ENCODE peak calls at places on chromosomes 16 and 17, in nine cellular contexts. G, B, V, R, O, Q, K, T and U are unnamed samples.
A peak's percentile ranks its signal among the peaks of the same experiment; 100 is the strongest.

GRCh38 chr17:16121915-16122314 is 93.4 kb downstream of the NCOR1 start:
- DNase-seq in G (no peak), B (no peak), V (no peak), R (peak; percentile 8), O (no peak), Q (no peak), K (no peak), T (no peak), U (no peak)

GRCh38 chr17:18960803-18961511 is 9.0 kb downstream of the SLC5A10 start:
- DNase-seq in G (peak; percentile 89), B (peak; percentile 82), V (peak; percentile 89), R (peak; percentile 50), O (peak; percentile 87), Q (peak; percentile 72), K (peak; percentile 90), T (peak; percentile 88), U (peak; percentile 89)

GRCh38 chr17:33113281-33114010 is 121.8 kb downstream of the SPACA3 start:
- DNase-seq in G (peak; percentile 37), B (no peak), V (no peak), R (peak; percentile 2), O (no peak), Q (no peak), K (no peak), T (no peak), U (no peak)

GRCh38 chr17:48155889-48156670 is 48.5 kb downstream of the SNX11 start:
- DNase-seq in G (no peak), B (no peak), V (peak; percentile 46), R (no peak), O (no peak), Q (no peak), K (no peak), T (no peak), U (no peak)

GRCh38 chr16:72172105-72173034 is at the start of gene PMFBP1:
- DNase-seq in G (peak; percentile 11), B (peak; percentile 82), V (no peak), R (peak; percentile 59), O (no peak), Q (peak; percentile 51), K (peak; percentile 27), T (no peak), U (no peak)

GRCh38 chr17:78089557-78090281 is 38.8 kb downstream of the TMC6 start:
- DNase-seq in G (no peak), B (no peak), V (no peak), R (no peak), O (no peak), Q (no peak), K (no peak), T (no peak), U (no peak)

GRCh38 chr17:7296189-7296861 is 1.9 kb upstream of the YBX2 start:
- DNase-seq in G (peak; percentile 84), B (peak; percentile 93), V (peak; percentile 94), R (peak; percentile 74), O (peak; percentile 89), Q (peak; percentile 69), K (peak; percentile 83), T (peak; percentile 92), U (peak; percentile 90)

GRCh38 chr16:11499295-11500089 is 87.2 kb downstream of the LITAF start:
- DNase-seq in G (no peak), B (no peak), V (no peak), R (no peak), O (no peak), Q (no peak), K (no peak), T (no peak), U (no peak)

GRCh38 chr16:77223184-77223583 is 24.0 kb downstream of the SYCE1L start:
- DNase-seq in G (no peak), B (no peak), V (peak; percentile 48), R (no peak), O (no peak), Q (no peak), K (peak; percentile 25), T (no peak), U (no peak)

DNA sequence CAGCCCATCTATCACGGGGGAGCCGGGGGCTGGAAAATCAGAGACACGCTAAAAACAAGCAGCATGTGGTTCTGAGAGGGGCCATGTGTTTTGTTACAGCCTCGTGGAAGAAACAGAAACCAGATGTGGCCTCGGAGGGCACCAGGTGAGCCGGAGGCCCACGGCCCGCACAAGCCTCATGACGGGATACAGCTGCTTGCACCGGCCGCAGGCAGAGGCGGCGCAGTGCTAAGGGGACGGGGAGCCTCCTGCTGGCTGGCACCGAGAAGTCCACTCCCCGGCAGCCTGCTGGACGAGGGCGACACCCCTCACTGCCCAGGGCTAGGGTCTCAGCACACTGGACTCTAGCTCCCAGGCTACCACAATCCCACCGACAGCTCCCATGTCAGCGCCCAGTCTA is 19.2 kb downstream of the NDUFAF8 start:
- DNase-seq in G (no peak), B (peak; percentile 44), V (peak; percentile 57), R (no peak), O (no peak), Q (no peak), K (no peak), T (no peak), U (no peak)
- TF ChIP-seq CTCF in G (no peak), B (peak; percentile 16), V (peak; percentile 38), R (no peak), O (no peak), Q (no peak), K (no peak), T (no peak), U (no peak)

GRCh38 chr16:23185661-23186060 is 3.1 kb downstream of the SCNN1G start:
- DNase-seq in G (peak; percentile 58), B (no peak), V (no peak), R (no peak), O (no peak), Q (peak; percentile 56), K (no peak), T (no peak), U (no peak)
- H3K27ac ChIP-seq in G (peak overlapping the region; percentile 35), B (no peak overlapping the region), V (no peak overlapping the region), R (no peak overlapping the region), O (no peak overlapping the region), Q (no peak overlapping the region), K (no peak overlapping the region), T (no peak overlapping the region), U (no peak overlapping the region)

DNA sequence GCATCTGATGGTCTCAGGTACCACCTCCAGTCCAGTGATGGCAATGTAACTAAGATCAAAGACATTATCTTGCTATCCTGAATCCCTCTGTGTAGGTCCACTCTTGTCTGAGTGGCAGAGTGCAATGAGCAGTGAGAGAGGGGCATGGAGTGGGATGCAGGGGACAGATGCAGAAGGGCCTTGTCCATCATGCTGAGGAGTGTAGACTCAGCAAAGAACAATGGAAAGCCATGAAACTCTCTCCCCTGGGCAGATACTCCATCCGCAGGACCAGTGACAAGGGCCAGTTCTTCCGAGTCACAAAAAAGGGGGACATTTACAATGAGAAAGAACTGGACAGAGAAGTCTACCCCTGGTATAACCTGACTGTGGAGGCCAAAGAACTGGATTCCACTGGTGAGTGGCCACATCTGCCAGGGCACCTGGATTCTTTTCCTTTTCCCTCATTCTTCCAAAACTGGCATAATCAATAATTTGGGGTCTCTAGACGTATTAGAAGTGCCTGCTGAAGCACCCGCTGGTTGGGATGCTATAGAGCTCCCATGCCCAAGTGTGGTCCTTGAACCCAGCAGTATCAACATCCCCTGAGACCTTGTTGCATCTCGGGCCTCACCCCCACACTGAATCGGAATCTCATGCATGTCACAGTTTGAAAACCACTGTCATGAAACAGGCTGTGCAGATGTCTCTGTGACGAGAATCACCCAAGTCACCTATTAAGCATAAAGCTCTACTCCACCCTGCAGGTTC is 29.5 kb downstream of the CDH5 start:
- DNase-seq in G (no peak), B (no peak), V (no peak), R (no peak), O (no peak), Q (no peak), K (no peak), T (no peak), U (no peak)
- H3K36me3 ChIP-seq in G (no peaks in the 10 kb centered on the region), B (no peaks in the 10 kb centered on the region), V (no peaks in the 10 kb centered on the region), R (no peaks in the 10 kb centered on the region), O (peaks cover 44% of the 10 kb centered on the region), Q (no peaks in the 10 kb centered on the region), K (no peaks in the 10 kb centered on the region), T (no peaks in the 10 kb centered on the region), U (no peaks in the 10 kb centered on the region)

DNA sequence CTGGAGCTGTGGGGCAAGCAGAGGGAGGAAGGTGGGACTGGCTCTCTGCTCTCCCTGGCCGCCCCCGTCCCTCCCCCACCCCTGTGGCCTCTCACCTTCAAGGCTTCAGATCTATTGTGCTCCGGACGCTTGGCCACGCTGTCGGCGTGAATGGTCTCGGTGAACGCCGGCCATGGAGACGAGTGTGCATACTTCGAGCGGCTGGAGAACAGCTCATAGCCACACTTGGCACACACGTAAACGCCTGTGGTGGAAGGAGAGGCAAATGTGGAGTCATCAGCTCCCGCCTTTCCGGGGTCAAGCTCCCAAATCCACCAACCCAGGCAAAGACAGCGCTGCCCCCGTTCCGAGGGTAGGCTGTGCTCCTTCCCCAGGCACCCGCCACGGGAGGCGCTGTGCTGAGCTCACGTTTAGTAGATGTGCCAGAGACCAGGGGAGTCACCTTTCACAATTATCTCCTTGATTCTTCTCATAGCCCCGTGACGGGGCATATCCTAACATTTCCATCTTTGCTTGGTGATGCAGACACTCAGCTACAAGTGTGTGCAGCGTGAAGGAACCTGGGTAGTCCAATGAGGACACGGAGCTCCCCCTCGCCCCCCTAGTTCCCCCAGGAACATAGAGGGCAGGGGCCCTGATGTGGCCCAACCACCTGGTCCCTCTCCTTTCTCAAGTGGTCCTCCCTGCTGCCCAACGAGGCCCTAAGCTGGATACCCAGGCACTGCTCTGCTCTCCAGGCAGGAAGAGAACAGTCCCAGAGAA is 1.7 kb downstream of the MSRB1 start:
- DNase-seq in G (peak; percentile 76), B (no peak), V (peak; percentile 58), R (no peak), O (no peak), Q (peak; percentile 68), K (peak; percentile 46), T (no peak), U (peak; percentile 87)
- TF ChIP-seq CTCF in G (peak; percentile 52), B (peak; percentile 10), V (peak; percentile 35), R (peak; percentile 6), O (no peak), Q (peak; percentile 38), K (no peak), T (peak; percentile 38), U (peak; percentile 49)

GRCh38 chr16:22190169-22191088 is 15.6 kb upstream of the EEF2K start:
- DNase-seq in G (peak; percentile 100), B (peak; percentile 100), V (peak; percentile 99), R (peak; percentile 100), O (peak; percentile 100), Q (peak; percentile 100), K (peak; percentile 100), T (peak; percentile 100), U (peak; percentile 100)
- H3K27ac ChIP-seq in G (peak overlapping the region; percentile 96), B (peak overlapping the region; percentile 98), V (no peak overlapping the region), R (peak overlapping the region; percentile 82), O (peak overlapping the region; percentile 93), Q (peak overlapping the region; percentile 86), K (peak overlapping the region; percentile 97), T (peak overlapping the region; percentile 88), U (peak overlapping the region; percentile 90)

DNA sequence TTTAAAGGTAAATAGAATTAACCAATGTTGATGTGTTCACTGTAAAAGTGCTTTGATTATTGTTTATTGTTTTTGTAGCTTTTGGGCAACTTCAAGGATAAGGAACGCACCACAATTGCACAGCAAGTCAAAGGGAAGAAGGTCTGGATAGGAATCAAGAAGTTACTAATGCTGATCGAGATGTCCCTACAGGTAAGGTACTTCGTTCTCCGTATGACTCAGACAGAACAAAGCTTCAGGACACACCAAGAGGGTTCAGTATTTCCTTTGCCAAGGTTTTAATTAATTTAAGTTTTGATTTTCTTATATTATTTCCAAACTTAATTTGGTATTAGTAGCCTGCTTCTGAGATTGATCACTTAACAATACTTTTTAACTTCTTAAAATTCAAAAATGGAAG is 67.1 kb downstream of the WNT3 start:
- DNase-seq in G (no peak), B (no peak), V (no peak), R (no peak), O (no peak), Q (no peak), K (no peak), T (no peak), U (no peak)
- H3K36me3 ChIP-seq in G (peaks cover 22% of the 10 kb centered on the region), B (no peaks in the 10 kb centered on the region), V (no peaks in the 10 kb centered on the region), R (peaks cover 21% of the 10 kb centered on the region), O (peaks cover 64% of the 10 kb centered on the region), Q (peaks cover 13% of the 10 kb centered on the region), K (peaks cover 4% of the 10 kb centered on the region), T (peaks cover 14% of the 10 kb centered on the region), U (peaks cover 84% of the 10 kb centered on the region)